ENCODE peak calls at places on chromosomes 13 and 19, in five cellular contexts. G is heart left ventricle, I is pancreas, U is DMS153, C is RPMI7951. H is an unnamed sample.

GRCh38 chr19:16040642-16041041 is 35.7 kb upstream of the TPM4 start:
- DNase-seq in G (no peak), C (no peak), I (no peak), U (no peak), H (no peak)

GRCh38 chr13:46604226-46604968 is 51.4 kb downstream of the LRCH1 start:
- DNase-seq in U (no peak), G (no peak), I (no peak), C (no peak), H (no peak)

GRCh38 chr19:35063940-35064818 is 22.7 kb downstream of the HPN start:
- DNase-seq in U (no peak), G (no peak), I (peak), C (peak), H (no peak)

GRCh38 chr13:28568286-28568685 is 73.4 kb upstream of the FLT1 start:
- DNase-seq in G (peak), U (no peak), C (no peak), I (peak), H (no peak)

GRCh38 chr13:20161951-20162300 is 1.1 kb upstream of the GJA3 start:
- DNase-seq in G (no peak), C (no peak), I (no peak), U (no peak), H (no peak)

GRCh38 chr13:106701810-106702341 is 133.9 kb upstream of the ARGLU1 start:
- DNase-seq in C (no peak), I (no peak), G (peak), U (no peak), H (no peak)

GRCh38 chr19:19321143-19321577 is 531 bp downstream of the MAU2 start:
- DNase-seq in U (no peak), G (no peak), C (peak), I (no peak), H (no peak)

GRCh38 chr13:33092422-33092987 is 76.3 kb downstream of the KL start:
- DNase-seq in I (no peak), G (peak), U (no peak), C (no peak), H (no peak)

GRCh38 chr13:113785051-113786010 is 26.3 kb downstream of the TMEM255B start:
- DNase-seq in G (no peak), U (no peak), C (peak), I (no peak), H (no peak)

GRCh38 chr19:45385392-45386221 is 15.2 kb upstream of the ERCC2 start:
- DNase-seq in U (no peak), C (no peak), I (no peak), G (no peak), H (no peak)

H was measured in ovary.